ENCODE peak calls at places on chromosome 3, in six cellular contexts. P is GM12891, O is HepG2, F is H1, L is K562, E is GM12878. Y is an unnamed sample.

GRCh38 chr3:69090021-69090420 is 5.3 kb downstream of the ARL6IP5 start:
- DNase-seq in P (no peak), O (no peak), F (no peak), L (no peak), E (no peak), Y (no peak)

GRCh38 chr3:120678331-120678845 is 3.7 kb downstream of the HGD start:
- DNase-seq in P (no peak), O (peak; percentile 96), F (no peak), L (no peak), E (peak; percentile 35), Y (no peak)

GRCh38 chr3:134350861-134351311 is 23.4 kb downstream of the AMOTL2 start:
- DNase-seq in P (no peak), O (no peak), F (no peak), L (no peak), E (no peak), Y (no peak)

GRCh38 chr3:25071846-25072245 is 356.2 kb upstream of the RARB start:
- DNase-seq in P (no peak), O (no peak), F (no peak), L (no peak), E (no peak), Y (no peak)

GRCh38 chr3:13854492-13854891 is 25.4 kb downstream of the WNT7A start:
- DNase-seq in P (no peak), O (no peak), F (no peak), L (no peak), E (no peak), Y (no peak)

GRCh38 chr3:49530231-49530630 is 24.0 kb upstream of the BSN start:
- DNase-seq in P (no peak), O (no peak), F (no peak), L (no peak), E (no peak), Y (no peak)

GRCh38 chr3:185658504-185658912 is 72.4 kb downstream of the SENP2 start:
- DNase-seq in P (no peak), O (peak; percentile 14), F (no peak), L (no peak), E (no peak), Y (no peak)

GRCh38 chr3:111200027-111200426 is 128.4 kb downstream of the NECTIN3 start:
- DNase-seq in P (no peak), O (no peak), F (no peak), L (no peak), E (no peak), Y (no peak)

GRCh38 chr3:50355829-50356552 is 3.3 kb downstream of the TMEM115 start:
- DNase-seq in P (no peak), O (no peak), F (peak; percentile 42), L (no peak), E (no peak), Y (no peak)

GRCh38 chr3:71202848-71203390 is 380.6 kb downstream of the FOXP1 start:
- DNase-seq in P (no peak), O (no peak), F (no peak), L (no peak), E (no peak), Y (no peak)

GRCh38 chr3:13711911-13712650 is 163.2 kb downstream of the FBLN2 start:
- DNase-seq in P (no peak), O (no peak), F (no peak), L (no peak), E (no peak), Y (no peak)

GRCh38 chr3:10517616-10518015 is 12.2 kb upstream of the ATP2B2 start:
- DNase-seq in P (no peak), O (no peak), F (peak; percentile 35), L (no peak), E (no peak), Y (no peak)

GRCh38 chr3:13025090-13025489 is 48.1 kb downstream of the IQSEC1 start:
- DNase-seq in P (no peak), O (peak; percentile 12), F (no peak), L (no peak), E (no peak), Y (no peak)

GRCh38 chr3:122555275-122556071 is 8.6 kb downstream of the PARP9 start:
- DNase-seq in P (no peak), O (no peak), F (no peak), L (no peak), E (no peak), Y (no peak)

GRCh38 chr3:45642731-45643152 is 46.5 kb upstream of the SACM1L start:
- DNase-seq in P (no peak), O (no peak), F (no peak), L (no peak), E (no peak), Y (no peak)

GRCh38 chr3:182484682-182485081 is 308.6 kb upstream of the ATP11B start:
- DNase-seq in P (no peak), O (no peak), F (no peak), L (no peak), E (no peak), Y (no peak)

GRCh38 chr3:32443471-32443870 is 51.8 kb downstream of the CMTM7 start:
- DNase-seq in P (no peak), O (no peak), F (no peak), L (no peak), E (no peak), Y (no peak)

GRCh38 chr3:126245811-126246727 is 65.7 kb upstream of the ALDH1L1 start:
- DNase-seq in P (no peak), O (peak; percentile 48), F (peak; percentile 70), L (peak; percentile 29), E (no peak), Y (no peak)

GRCh38 chr3:153757839-153758238 is 363.4 kb upstream of the ARHGEF26 start:
- DNase-seq in P (no peak), O (no peak), F (no peak), L (no peak), E (no peak), Y (no peak)

GRCh38 chr3:31533169-31533870 is 595 bp downstream of the STT3B start:
- DNase-seq in P (no peak), O (peak; percentile 12), F (peak; percentile 61), L (peak; percentile 59), E (no peak), Y (peak; percentile 18)

GRCh38 chr3:15610083-15610482 is 8.5 kb downstream of the BTD start:
- DNase-seq in P (no peak), O (peak; percentile 63), F (no peak), L (no peak), E (no peak), Y (no peak)

GRCh38 chr3:138118863-138119766 is 3.7 kb upstream of the DZIP1L start:
- DNase-seq in P (peak; percentile 34), O (peak; percentile 70), F (peak; percentile 94), L (peak; percentile 30), E (peak; percentile 25), Y (no peak)

GRCh38 chr3:138113309-138113708 is 2.1 kb downstream of the DZIP1L start:
- DNase-seq in P (no peak), O (no peak), F (no peak), L (no peak), E (no peak), Y (no peak)

GRCh38 chr3:138114431-138114918 is 933 bp downstream of the DZIP1L start:
- DNase-seq in P (no peak), O (peak; percentile 9), F (peak; percentile 54), L (no peak), E (no peak), Y (no peak)

GRCh38 chr3:138112362-138112761 is 3.0 kb downstream of the DZIP1L start:
- DNase-seq in P (no peak), O (no peak), F (no peak), L (no peak), E (no peak), Y (no peak)

GRCh38 chr3:138114988-138115971 is at the start of gene DZIP1L:
- DNase-seq in P (peak; percentile 58), O (peak; percentile 23), F (peak; percentile 84), L (peak; percentile 60), E (no peak), Y (peak; percentile 46)
- TF ChIP-seq POLR2A in P (no peak), O (peak; percentile 24), F (peak; percentile 39), L (no peak), E (no peak), Y (no peak)

DNA sequence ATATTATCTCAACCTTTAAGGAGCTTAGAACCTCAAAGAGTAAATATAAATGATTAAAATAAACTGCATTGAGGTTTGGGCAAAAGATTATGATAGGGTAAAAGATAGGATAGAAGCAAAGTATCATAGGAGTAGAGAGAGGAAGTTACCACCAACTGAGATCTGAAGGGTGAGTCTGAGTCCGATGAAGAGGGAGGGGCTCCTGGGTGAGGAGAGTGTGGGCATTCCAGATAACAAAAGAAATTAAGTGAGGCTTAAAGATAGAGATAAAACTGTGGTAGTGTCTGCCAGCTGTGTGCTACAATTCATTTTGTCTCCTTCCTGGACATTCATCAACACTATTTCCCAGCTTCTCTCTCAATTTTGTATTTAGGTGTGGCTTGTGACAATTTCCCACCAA is 343.0 kb upstream of the PLSCR5 start:
- DNase-seq in P (no peak), O (no peak), F (no peak), L (no peak), E (no peak), Y (no peak)
- TF ChIP-seq TAF1 in P (no peak), O (no peak), F (no peak), L (no peak), E (no peak), Y (no peak)

GRCh38 chr3:194135516-194135805 is 487 bp upstream of the HES1 start:
- DNase-seq in P (no peak), O (no peak), F (no peak), L (no peak), E (no peak), Y (no peak)

GRCh38 chr3:194133661-194134230 is 2.2 kb upstream of the HES1 start:
- DNase-seq in P (no peak), O (peak; percentile 87), F (peak; percentile 64), L (peak; percentile 65), E (no peak), Y (no peak)

GRCh38 chr3:194135806-194136518 is at the start of gene HES1:
- DNase-seq in P (peak; percentile 62), O (peak; percentile 95), F (peak; percentile 87), L (peak; percentile 92), E (peak; percentile 61), Y (peak; percentile 67)

GRCh38 chr3:194134231-194134756 is 1.7 kb upstream of the HES1 start:
- DNase-seq in P (no peak), O (no peak), F (peak; percentile 72), L (peak; percentile 72), E (no peak), Y (peak; percentile 32)

DNA sequence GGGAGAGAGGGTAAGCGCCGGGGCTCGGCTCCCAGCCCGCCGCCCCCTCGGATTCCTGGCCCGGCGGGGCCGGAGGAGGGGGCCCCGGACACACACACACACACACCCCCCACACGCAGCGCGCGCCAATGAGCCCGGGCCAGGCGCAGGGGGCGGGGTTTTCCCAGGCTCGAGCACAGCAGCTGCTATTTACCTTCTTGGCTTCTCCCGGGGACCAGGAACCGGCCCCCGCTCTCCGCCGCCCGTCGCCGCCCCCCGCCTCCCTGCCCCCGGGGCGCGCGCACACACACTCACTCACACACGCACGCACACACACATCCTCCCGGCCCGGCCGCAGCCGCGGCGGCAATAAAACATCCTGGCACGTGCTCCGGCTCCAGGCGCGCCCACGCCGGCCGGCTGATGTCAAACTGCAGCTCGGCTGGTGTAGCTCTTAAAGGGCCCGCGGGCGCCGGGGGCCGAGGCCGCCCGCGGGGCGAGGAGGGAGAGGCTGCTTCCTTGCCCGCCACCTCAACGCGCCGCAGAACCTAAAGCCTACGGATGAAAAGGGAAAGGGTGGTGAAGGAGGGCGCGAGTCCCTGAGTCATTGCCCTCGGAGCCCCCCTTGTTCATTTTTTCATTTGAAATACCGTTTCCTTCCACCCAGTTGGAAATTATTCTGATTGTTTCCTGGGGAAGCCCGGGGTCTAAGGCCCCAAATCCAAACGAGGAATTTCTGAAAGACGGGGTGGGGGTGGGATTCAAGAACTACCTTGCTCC is 1.0 kb upstream of the HES1 start:
- DNase-seq in P (peak; percentile 66), O (peak; percentile 93), F (peak; percentile 88), L (peak; percentile 76), E (peak; percentile 55), Y (peak; percentile 71)
- TF ChIP-seq POLR2A in P (no peak), O (no peak), F (no peak), L (peak; percentile 69), E (peak; percentile 16), Y (no peak)

GRCh38 chr3:195164573-195165263 is 106.2 kb downstream of the XXYLT1 start:
- DNase-seq in P (no peak), O (peak; percentile 99), F (no peak), L (no peak), E (no peak), Y (no peak)
- TF ChIP-seq TAF1 in P (no peak), O (peak; percentile 26), F (no peak), L (no peak), E (no peak), Y (no peak)

Y was measured in GM12892.